ENCODE peak calls at places on chromosomes 7 and 10, in ten cellular contexts. D, W, P, M, N, O, F, L, A and Y are unnamed samples.

GRCh38 chr7:134865001-134865845 is 85.8 kb downstream of the CALD1 start:
- DNase-seq in F (peak), M (no peak), P (no peak), W (no peak), A (no peak), L (no peak), O (no peak), N (no peak), D (peak), Y (no peak)

GRCh38 chr10:49187044-49187484 is 1.1 kb downstream of the TMEM273 start:
- DNase-seq in W (no peak), N (no peak), F (no peak), P (no peak), L (no peak), D (no peak), O (no peak), M (no peak), A (no peak), Y (no peak)

GRCh38 chr7:388461-388960 is 98.5 kb downstream of the FOXL3 start:
- DNase-seq in F (no peak), O (peak), D (no peak), N (no peak), L (no peak), W (peak), P (peak), A (no peak), M (no peak), Y (peak)

GRCh38 chr7:19707240-19707639 is 1.6 kb downstream of the POLR1F start:
- DNase-seq in F (no peak), W (no peak), D (peak), A (no peak), O (no peak), P (no peak), M (no peak), N (no peak), L (no peak), Y (no peak)

GRCh38 chr7:100604976-100605911 is 3.1 kb downstream of the PCOLCE start:
- DNase-seq in O (peak), N (no peak), P (peak), F (no peak), M (no peak), D (no peak), L (no peak), W (peak), A (no peak), Y (peak)

GRCh38 chr7:19538036-19538435 is 170.8 kb downstream of the POLR1F start:
- DNase-seq in D (no peak), F (no peak), L (no peak), M (no peak), O (no peak), N (peak), W (no peak), A (no peak), P (no peak), Y (no peak)

GRCh38 chr7:128427289-128427891 is 17.6 kb upstream of the IMPDH1 start:
- DNase-seq in D (peak), A (no peak), M (no peak), L (no peak), O (no peak), P (no peak), N (peak), F (peak), W (no peak), Y (no peak)

GRCh38 chr10:30420266-30420665 is 13.7 kb upstream of the MAP3K8 start:
- DNase-seq in W (no peak), M (no peak), N (no peak), D (no peak), F (no peak), P (no peak), L (no peak), A (no peak), O (no peak), Y (no peak)

GRCh38 chr7:6446977-6447588 is 671 bp downstream of the DAGLB start:
- DNase-seq in O (no peak), F (no peak), W (peak), P (peak), A (peak), D (peak), L (no peak), M (peak), N (peak), Y (peak)

GRCh38 chr7:155208681-155209477 is 88.8 kb upstream of the INSIG1 start:
- DNase-seq in W (no peak), F (no peak), N (peak), L (no peak), D (peak), A (peak), P (no peak), M (no peak), O (no peak), Y (no peak)

GRCh38 chr7:36475371-36475770 is 85.7 kb downstream of the ANLN start:
- DNase-seq in N (no peak), W (no peak), O (no peak), D (no peak), F (no peak), A (no peak), M (no peak), P (no peak), L (no peak), Y (no peak)

GRCh38 chr7:36475011-36475342 is 85.3 kb downstream of the ANLN start:
- DNase-seq in L (no peak), D (no peak), M (no peak), W (no peak), N (no peak), F (no peak), A (no peak), O (no peak), P (no peak), Y (no peak)

GRCh38 chr7:36474283-36475010 is 84.8 kb downstream of the ANLN start:
- DNase-seq in A (no peak), P (no peak), W (no peak), D (peak), N (no peak), F (no peak), O (no peak), L (no peak), M (no peak), Y (no peak)

GRCh38 chr7:36472141-36472729 is 82.6 kb downstream of the ANLN start:
- DNase-seq in P (no peak), A (no peak), L (no peak), F (no peak), D (no peak), M (no peak), W (no peak), O (no peak), N (no peak), Y (no peak)

DNA sequence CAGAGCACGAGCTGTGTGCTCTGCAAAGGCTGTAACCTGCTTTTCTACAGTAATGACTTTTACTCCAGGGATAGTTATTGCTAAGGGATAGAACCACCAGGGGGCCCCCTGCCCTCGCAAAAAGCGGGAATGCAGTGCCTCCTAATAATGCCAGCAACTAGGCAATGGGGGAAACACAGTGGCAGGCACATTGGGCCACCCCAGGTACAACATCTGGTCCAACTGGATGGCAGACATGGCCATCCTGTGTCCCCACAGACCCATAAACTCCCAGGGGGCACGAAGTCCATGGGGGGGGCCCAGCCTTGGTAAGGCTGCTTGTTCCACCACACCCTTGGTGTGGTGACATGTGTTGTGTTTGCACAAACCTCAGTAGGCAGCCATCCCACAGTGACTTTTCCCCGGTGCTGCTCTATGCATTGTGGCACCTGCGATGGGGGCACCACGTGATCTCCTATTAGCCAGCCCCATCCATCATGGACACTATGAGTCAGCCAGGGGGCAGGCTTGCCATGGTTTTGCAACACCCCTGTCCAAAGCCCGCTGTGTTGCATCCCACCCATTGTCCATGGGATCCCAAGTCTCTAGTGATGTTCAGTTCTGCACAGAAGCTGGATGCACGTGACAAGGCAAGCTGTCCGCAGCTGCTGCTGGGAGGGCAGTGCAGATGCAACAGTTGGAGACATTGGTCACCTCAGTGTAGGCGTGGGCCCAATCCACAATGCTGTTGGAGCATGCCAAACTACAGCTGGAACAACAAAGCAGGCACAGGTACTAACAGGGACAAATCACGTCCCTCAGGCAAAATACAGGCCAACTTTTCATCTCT is 84.0 kb downstream of the ANLN start:
- DNase-seq in F (peak), M (no peak), W (peak), N (peak), L (peak), O (no peak), P (peak), A (no peak), D (no peak), Y (peak)
- TF ChIP-seq CTCF in F (peak), M (peak), W (peak), N (peak), L (peak), O (peak), P (peak), A (no peak), D (peak), Y (peak)

DNA sequence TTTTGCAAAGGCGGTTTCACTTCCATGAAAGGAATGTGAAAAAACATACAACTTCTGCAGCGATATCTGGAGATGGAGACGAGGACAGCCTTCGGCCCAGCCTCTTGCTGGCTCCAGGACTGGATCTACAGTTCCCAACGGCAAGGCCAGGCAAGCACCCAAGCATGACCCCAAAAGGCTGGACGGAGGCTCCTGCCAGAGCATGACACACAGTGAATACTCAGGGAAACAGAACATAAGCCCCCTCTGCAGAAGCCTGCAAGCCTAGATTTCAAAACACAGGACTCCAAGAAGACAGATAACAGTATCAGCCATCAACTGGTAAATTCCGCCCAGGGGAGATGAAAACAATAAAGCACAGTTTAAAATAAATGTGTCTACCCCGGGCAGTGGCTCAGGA is 3.3 kb upstream of the LRRC27 start:
- DNase-seq in F (no peak), W (peak), L (no peak), O (no peak), N (no peak), A (no peak), P (no peak), D (no peak), M (no peak), Y (no peak)
- TF ChIP-seq CTCF in F (no peak), W (no peak), L (no peak), O (no peak), N (no peak), A (no peak), P (no peak), D (no peak), M (no peak), Y (no peak)

GRCh38 chr7:110387689-110388088 is 703.2 kb upstream of the LRRN3 start:
- DNase-seq in W (no peak), O (no peak), P (no peak), L (no peak), D (no peak), M (no peak), N (no peak), F (no peak), A (no peak), Y (no peak)
- TF ChIP-seq CTCF in W (no peak), O (no peak), P (no peak), L (no peak), D (no peak), M (no peak), N (no peak), F (no peak), A (no peak), Y (no peak)

DNA sequence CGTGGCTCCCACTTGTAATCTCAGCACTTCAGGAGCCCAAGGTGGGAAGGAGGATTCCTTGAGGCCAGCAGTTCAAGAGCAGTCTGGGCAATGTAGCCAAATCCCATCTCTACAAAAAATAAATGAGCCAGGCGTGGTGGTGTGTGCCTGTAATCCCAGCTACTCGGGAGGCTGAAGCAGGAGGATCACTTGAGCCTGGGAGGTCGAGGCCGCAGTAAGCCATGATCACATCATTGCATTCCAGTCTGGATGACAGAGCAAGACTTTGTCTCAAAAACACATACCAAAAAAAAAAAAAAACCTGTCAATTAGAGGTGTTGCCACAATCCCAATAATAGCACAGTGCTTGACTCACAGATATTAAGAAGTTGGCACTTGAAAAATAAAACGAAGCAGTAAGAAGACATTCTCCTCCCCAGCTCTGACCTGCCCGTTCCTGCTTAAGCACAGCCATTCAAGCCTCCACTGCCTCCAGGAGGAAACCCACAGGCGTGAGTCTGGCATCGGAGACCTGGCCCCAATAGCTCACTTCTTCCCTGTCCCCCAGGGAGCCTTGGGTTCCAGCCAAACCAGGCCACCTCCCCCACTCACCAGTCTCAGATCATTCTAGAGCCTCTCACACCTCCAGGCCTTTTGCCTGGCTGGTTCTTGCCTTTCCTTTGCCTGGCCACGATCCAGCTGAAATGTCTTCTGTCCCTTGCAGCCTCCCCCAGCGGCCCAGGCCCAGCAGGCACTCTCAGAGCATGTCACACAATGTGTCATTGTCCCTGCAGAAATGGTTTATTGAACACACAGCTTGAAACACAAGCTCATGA is 45.3 kb upstream of the GTF2I start:
- DNase-seq in N (peak), A (no peak), D (no peak), P (peak), M (no peak), O (peak), W (no peak), L (no peak), F (no peak), Y (no peak)
- TF ChIP-seq CTCF in N (peak), A (no peak), D (no peak), P (no peak), M (no peak), O (no peak), W (no peak), L (no peak), F (no peak), Y (no peak)

DNA sequence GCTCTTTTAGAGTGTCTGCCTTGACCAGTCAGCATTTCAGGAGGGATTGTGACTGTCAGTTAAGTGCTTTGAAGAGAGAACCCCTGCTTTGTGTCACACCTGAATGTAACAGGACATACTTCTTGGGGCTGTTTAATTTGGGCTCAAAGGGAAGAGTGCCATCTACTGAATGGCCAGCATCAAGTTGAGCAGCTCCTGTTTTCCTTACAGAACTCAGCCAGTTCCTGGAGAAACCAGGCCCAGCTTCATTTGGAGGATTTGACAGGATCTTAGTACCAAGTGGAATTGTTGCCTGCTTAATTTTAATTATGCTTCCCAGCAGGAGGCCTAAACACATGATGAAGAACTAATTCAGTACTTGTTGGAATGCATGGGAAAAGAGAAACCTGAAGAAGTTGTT is 8.3 kb downstream of the ADD3 start:
- DNase-seq in P (no peak), A (no peak), O (no peak), M (no peak), F (no peak), L (no peak), D (peak), N (no peak), W (no peak), Y (no peak)
- TF ChIP-seq CTCF in P (no peak), A (no peak), O (no peak), M (no peak), F (peak), L (no peak), D (peak), N (peak), W (peak), Y (no peak)

GRCh38 chr7:28458732-28459131 is 46.4 kb downstream of the CREB5 start:
- DNase-seq in D (no peak), W (no peak), O (no peak), P (no peak), L (no peak), M (no peak), A (no peak), F (no peak), N (no peak), Y (no peak)
- TF ChIP-seq CTCF in D (no peak), W (no peak), O (no peak), P (no peak), L (no peak), M (no peak), A (no peak), F (no peak), N (no peak), Y (peak)

GRCh38 chr7:43702974-43703373 is 26.3 kb downstream of the COA1 start:
- DNase-seq in D (no peak), O (no peak), L (no peak), N (no peak), W (no peak), M (no peak), A (no peak), P (no peak), F (no peak), Y (no peak)

GRCh38 chr7:43700646-43701501 is 28.4 kb downstream of the COA1 start:
- DNase-seq in N (no peak), L (no peak), P (no peak), M (no peak), O (no peak), F (no peak), W (no peak), A (no peak), D (peak), Y (no peak)

GRCh38 chr7:43700059-43700501 is 29.2 kb downstream of the COA1 start:
- DNase-seq in L (no peak), P (no peak), O (no peak), W (no peak), A (no peak), M (no peak), N (peak), D (peak), F (no peak), Y (no peak)

GRCh38 chr7:43701929-43702328 is 27.4 kb downstream of the COA1 start:
- DNase-seq in F (no peak), O (no peak), D (no peak), M (no peak), W (no peak), L (no peak), N (no peak), A (no peak), P (no peak), Y (no peak)

GRCh38 chr7:43701502-43701859 is 27.8 kb downstream of the COA1 start:
- DNase-seq in W (no peak), N (no peak), O (no peak), P (no peak), L (no peak), D (peak), F (no peak), M (no peak), A (no peak), Y (no peak)
- TF ChIP-seq CTCF in W (no peak), N (no peak), O (no peak), P (no peak), L (no peak), D (no peak), F (no peak), M (no peak), A (no peak), Y (no peak)

GRCh38 chr10:101217450-101218281 is 11.6 kb downstream of the LBX1 start:
- DNase-seq in L (peak), O (peak), A (no peak), M (no peak), N (no peak), D (peak), W (no peak), P (peak), F (peak), Y (peak)
- TF ChIP-seq CTCF in L (peak), O (no peak), A (no peak), M (peak), N (peak), D (peak), W (peak), P (no peak), F (no peak), Y (peak)

DNA sequence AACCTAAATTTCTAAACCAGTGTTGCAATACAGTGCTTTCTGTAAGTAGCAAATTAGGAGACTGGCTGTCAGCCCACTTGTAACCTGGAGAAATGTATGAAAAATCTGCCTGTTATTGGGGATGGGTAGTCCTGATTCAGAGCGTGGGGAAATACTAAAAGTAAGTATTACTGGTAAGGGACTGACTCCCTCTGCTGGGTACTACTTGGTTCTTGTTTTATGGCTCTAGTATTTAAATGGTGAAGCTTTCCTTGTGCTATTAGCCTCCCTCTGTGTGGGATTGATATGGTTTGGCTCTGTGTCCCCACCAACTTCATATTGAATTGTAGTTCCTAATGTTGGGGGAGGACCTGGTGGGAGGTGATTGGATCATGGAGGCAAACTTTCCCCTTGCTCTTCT is 886.1 kb downstream of the SORCS1 start:
- DNase-seq in D (no peak), W (no peak), L (no peak), P (no peak), O (no peak), F (no peak), N (no peak), M (no peak), A (no peak), Y (no peak)
- TF ChIP-seq CTCF in D (no peak), W (peak), L (peak), P (no peak), O (no peak), F (no peak), N (peak), M (peak), A (no peak), Y (no peak)